ENCODE peak calls at places on chromosomes 13 and 19, in four cellular contexts. Z, E, H and L are unnamed samples.

GRCh38 chr13:113495494-113496251 is 5.2 kb upstream of the DCUN1D2 start:
- DNase-seq in Z (peak; percentile 41), E (no peak), H (peak; percentile 50), L (no peak)

GRCh38 chr19:10085641-10086031 is 481 bp upstream of the SHFL start:
- DNase-seq in Z (no peak), E (no peak), H (no peak), L (no peak)

GRCh38 chr13:113992276-113993005 is 18.6 kb upstream of the C13orf46 start:
- DNase-seq in Z (no peak), E (no peak), H (peak; percentile 58), L (no peak)

GRCh38 chr13:33274264-33274663 is 11.3 kb downstream of the STARD13 start:
- DNase-seq in Z (no peak), E (no peak), H (no peak), L (no peak)

GRCh38 chr13:33202644-33203169 is 82.8 kb downstream of the STARD13 start:
- DNase-seq in Z (no peak), E (peak; percentile 13), H (no peak), L (no peak)

GRCh38 chr13:76462003-76462402 is 424.2 kb downstream of the KCTD12 start:
- DNase-seq in Z (peak; percentile 15), E (no peak), H (no peak), L (no peak)

GRCh38 chr13:110915874-110916670 is 1.2 kb upstream of the ANKRD10 start:
- DNase-seq in Z (peak; percentile 64), E (peak; percentile 56), H (no peak), L (no peak)

GRCh38 chr13:65710514-65710913 is 1519.6 kb downstream of the PCDH9 start:
- DNase-seq in Z (no peak), E (no peak), H (no peak), L (no peak)

GRCh38 chr13:53941588-53942190 is 913.1 kb downstream of the OLFM4 start:
- DNase-seq in Z (no peak), E (no peak), H (no peak), L (no peak)

GRCh38 chr19:16381756-16382401 is 57.3 kb downstream of the KLF2 start:
- DNase-seq in Z (no peak), E (no peak), H (no peak), L (no peak)

GRCh38 chr13:43285891-43286602 is 262.7 kb downstream of the DNAJC15 start:
- DNase-seq in Z (peak; percentile 68), E (no peak), H (no peak), L (no peak)

GRCh38 chr19:4267101-4267900 is 11.8 kb upstream of the SHD start:
- DNase-seq in Z (peak; percentile 37), E (peak; percentile 79), H (peak; percentile 83), L (peak; percentile 65)

GRCh38 chr19:12574036-12574435 is 22.8 kb upstream of the ZNF564 start:
- DNase-seq in Z (no peak), E (peak; percentile 17), H (no peak), L (no peak)

GRCh38 chr13:80334582-80335260 is 6.2 kb downstream of the SPRY2 start:
- DNase-seq in Z (peak; percentile 43), E (no peak), H (no peak), L (no peak)

GRCh38 chr13:98707309-98707999 is 45.0 kb downstream of the SLC15A1 start:
- DNase-seq in Z (no peak), E (no peak), H (no peak), L (no peak)

GRCh38 chr19:49113762-49114629 is at the start of gene LIN7B:
- DNase-seq in Z (peak; percentile 54), E (peak; percentile 75), H (peak; percentile 96), L (peak; percentile 93)

GRCh38 chr13:33865945-33866344 is 48.0 kb downstream of the RFC3 start:
- DNase-seq in Z (no peak), E (no peak), H (no peak), L (no peak)

GRCh38 chr19:53172892-53173291 is 14.0 kb upstream of the ZNF347 start:
- DNase-seq in Z (peak; percentile 48), E (no peak), H (no peak), L (no peak)

GRCh38 chr13:25771641-25772478 is 280.0 kb downstream of the SHISA2 start:
- DNase-seq in Z (no peak), E (no peak), H (no peak), L (no peak)

GRCh38 chr19:50772408-50773311 is 2.4 kb downstream of the GPR32 start:
- DNase-seq in Z (peak; percentile 24), E (peak; percentile 45), H (no peak), L (no peak)

GRCh38 chr13:85492283-85492682 is 306.9 kb downstream of the SLITRK6 start:
- DNase-seq in Z (peak; percentile 23), E (no peak), H (no peak), L (no peak)

GRCh38 chr13:97239943-97240788 is 18.0 kb downstream of the MBNL2 start:
- DNase-seq in Z (no peak), E (no peak), H (no peak), L (no peak)

GRCh38 chr13:40666905-40667621 is 622 bp upstream of the FOXO1 start:
- DNase-seq in Z (no peak), E (peak; percentile 69), H (peak; percentile 90), L (peak; percentile 49)

GRCh38 chr19:52991484-52991883 is 22.2 kb upstream of the ERVV-1 start:
- DNase-seq in Z (peak; percentile 37), E (no peak), H (no peak), L (no peak)

GRCh38 chr13:113920173-113920572 is 53.7 kb downstream of the C13orf46 start:
- DNase-seq in Z (no peak), E (no peak), H (no peak), L (no peak)

GRCh38 chr13:111948281-111948680 is 118.7 kb upstream of the SOX1 start:
- DNase-seq in Z (no peak), E (no peak), H (no peak), L (no peak)

GRCh38 chr19:35086455-35086854 is 29.2 kb upstream of the FXYD3 start:
- DNase-seq in Z (no peak), E (no peak), H (peak; percentile 54), L (no peak)

GRCh38 chr19:14375055-14375581 is 6.1 kb upstream of the ADGRE5 start:
- DNase-seq in Z (no peak), E (peak; percentile 88), H (peak; percentile 78), L (no peak)

GRCh38 chr19:5214371-5214770 is 126.2 kb downstream of the PTPRS start:
- DNase-seq in Z (no peak), E (no peak), H (no peak), L (no peak)

GRCh38 chr19:8489591-8490394 is 12.6 kb downstream of the PRAM1 start:
- DNase-seq in Z (no peak), E (peak; percentile 34), H (peak; percentile 62), L (no peak)

GRCh38 chr13:80132741-80133601 is 208.0 kb downstream of the SPRY2 start:
- DNase-seq in Z (peak; percentile 62), E (peak; percentile 15), H (no peak), L (no peak)

GRCh38 chr19:12994701-12995595 is at the start of gene NFIX:
- DNase-seq in Z (peak; percentile 39), E (peak; percentile 69), H (peak; percentile 95), L (no peak)

GRCh38 chr13:33352023-33352422 is 66.5 kb upstream of the STARD13 start:
- DNase-seq in Z (no peak), E (no peak), H (no peak), L (no peak)

GRCh38 chr13:79966039-79966438 is 374.9 kb downstream of the SPRY2 start:
- DNase-seq in Z (peak; percentile 23), E (peak; percentile 18), H (no peak), L (no peak)

GRCh38 chr13:79522583-79522982 is 41.6 kb downstream of the NDFIP2 start:
- DNase-seq in Z (peak; percentile 64), E (peak; percentile 59), H (no peak), L (no peak)

GRCh38 chr13:112229445-112229844 is 146.7 kb upstream of the SPACA7 start:
- DNase-seq in Z (no peak), E (no peak), H (peak; percentile 56), L (no peak)

DNA sequence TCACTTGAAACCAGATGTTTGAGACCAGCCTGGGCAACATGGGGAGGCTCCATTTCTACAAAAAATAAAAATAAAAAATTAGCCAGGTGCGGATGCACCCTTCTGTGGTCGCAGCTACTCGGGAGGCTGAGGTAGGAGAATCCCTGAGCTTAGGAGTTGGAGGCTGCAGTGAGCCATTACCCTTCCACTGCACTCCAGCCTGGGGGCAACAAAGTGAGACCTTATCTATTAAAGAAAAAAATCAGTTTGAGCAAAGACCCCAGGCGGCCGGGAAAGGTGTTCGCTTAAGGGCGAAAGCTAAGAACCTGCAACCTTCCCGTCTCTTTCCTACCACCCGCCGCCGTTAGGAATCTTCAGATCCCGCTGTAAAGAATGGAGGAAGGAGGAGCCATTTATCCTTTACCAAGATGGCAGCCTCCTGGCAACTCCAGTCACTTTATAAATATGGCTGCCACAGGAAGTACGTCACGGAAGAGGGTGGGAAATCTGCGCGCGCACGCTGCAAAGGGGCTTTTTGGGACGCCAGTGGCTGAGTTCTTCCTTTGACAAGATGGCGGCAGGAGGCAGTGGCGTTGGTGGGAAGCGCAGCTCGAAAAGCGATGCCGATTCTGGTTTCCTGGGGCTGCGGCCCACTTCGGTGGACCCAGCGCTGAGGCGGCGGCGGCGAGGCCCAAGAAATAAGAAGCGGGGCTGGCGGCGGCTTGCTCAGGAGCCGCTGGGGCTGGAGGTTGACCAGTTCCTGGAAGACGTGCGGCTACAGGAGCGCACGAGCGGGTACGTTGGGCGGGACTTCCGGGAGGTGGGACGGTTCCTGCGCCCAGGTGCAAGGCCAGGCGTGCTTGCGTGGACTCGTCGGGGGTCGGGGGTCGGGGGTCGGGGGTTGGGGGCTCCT is at the start of gene NOP53:
- DNase-seq in Z (peak; percentile 96), E (peak; percentile 100), H (peak; percentile 94), L (peak; percentile 87)
- TF ChIP-seq POLR2A in Z (peak; percentile 90), E (peak; percentile 98), H (peak; percentile 86), L (peak; percentile 97)

GRCh38 chr19:2083174-2083854 is 12.8 kb downstream of the MOB3A start:
- DNase-seq in Z (no peak), E (peak; percentile 37), H (peak; percentile 63), L (peak; percentile 76)
- TF ChIP-seq POLR2A in Z (no peak), E (no peak), H (no peak), L (peak; percentile 72)

GRCh38 chr13:29852464-29853054 is 2.1 kb upstream of the UBL3 start:
- DNase-seq in Z (peak; percentile 30), E (no peak), H (no peak), L (no peak)
- TF ChIP-seq POLR2A in Z (no peak), E (no peak), H (no peak), L (no peak)

GRCh38 chr19:54461201-54462071 is 2.1 kb downstream of the LENG9 start:
- DNase-seq in Z (peak; percentile 54), E (no peak), H (peak; percentile 86), L (no peak)
- TF ChIP-seq POLR2A in Z (no peak), E (no peak), H (no peak), L (peak; percentile 37)

GRCh38 chr19:39934584-39935233 is at the start of gene FCGBP:
- DNase-seq in Z (no peak), E (no peak), H (no peak), L (no peak)
- TF ChIP-seq POLR2A in Z (no peak), E (no peak), H (no peak), L (no peak)